ENCODE peak calls at places on chromosomes 1 and 21, in six cellular contexts. E, I, S, N, B and A are unnamed samples.

GRCh38 chr1:67635055-67635809 is 49.8 kb upstream of the GADD45A start:
- DNase-seq in E (no peak), I (no peak), S (no peak), N (no peak), B (no peak), A (no peak)

GRCh38 chr1:155455588-155456195 is 106.9 kb downstream of the ASH1L start:
- DNase-seq in E (peak; percentile 46), I (no peak), S (peak; percentile 55), N (no peak), B (no peak), A (peak; percentile 65)

GRCh38 chr1:236705771-236706565 is 19.7 kb downstream of the ACTN2 start:
- DNase-seq in E (no peak), I (no peak), S (no peak), N (no peak), B (no peak), A (no peak)

GRCh38 chr1:39396671-39397070 is 94.8 kb upstream of the BMP8A start:
- DNase-seq in E (no peak), I (no peak), S (no peak), N (no peak), B (no peak), A (no peak)

GRCh38 chr1:228378453-228379164 is 28.0 kb downstream of the TRIM11 start:
- DNase-seq in E (peak; percentile 69), I (peak; percentile 88), S (peak; percentile 83), N (peak; percentile 95), B (peak; percentile 87), A (peak; percentile 89)

GRCh38 chr1:214337015-214337414 is 56.1 kb downstream of the SMYD2 start:
- DNase-seq in E (no peak), I (no peak), S (no peak), N (no peak), B (no peak), A (no peak)

GRCh38 chr1:150106331-150106730 is 38.8 kb downstream of the VPS45 start:
- DNase-seq in E (peak; percentile 29), I (no peak), S (no peak), N (peak; percentile 8), B (no peak), A (no peak)

GRCh38 chr21:28550057-28550825 is 442.4 kb downstream of the LTN1 start:
- DNase-seq in E (peak; percentile 11), I (no peak), S (no peak), N (no peak), B (no peak), A (no peak)

GRCh38 chr1:201025571-201026002 is 2.1 kb upstream of the KIF21B start:
- DNase-seq in E (peak; percentile 79), I (no peak), S (peak; percentile 56), N (peak; percentile 70), B (peak; percentile 58), A (peak; percentile 61)

GRCh38 chr1:4034318-4034887 is 134.3 kb upstream of the C1orf174 start:
- DNase-seq in E (no peak), I (no peak), S (no peak), N (no peak), B (no peak), A (no peak)

GRCh38 chr1:180912211-180912800 is 391 bp upstream of the KIAA1614 start:
- DNase-seq in E (peak; percentile 34), I (peak; percentile 60), S (peak; percentile 82), N (peak; percentile 79), B (no peak), A (peak; percentile 57)

GRCh38 chr1:153397056-153397923 is 6.4 kb upstream of the S100A8 start:
- DNase-seq in E (no peak), I (no peak), S (no peak), N (no peak), B (no peak), A (no peak)

GRCh38 chr1:15523922-15524282 is at the start of gene CASP9:
- DNase-seq in E (peak; percentile 43), I (no peak), S (no peak), N (no peak), B (no peak), A (no peak)

GRCh38 chr1:111818081-111818480 is 62.4 kb downstream of the DDX20 start:
- DNase-seq in E (no peak), I (no peak), S (no peak), N (no peak), B (no peak), A (no peak)

GRCh38 chr1:117318011-117318410 is 49.2 kb upstream of the MAN1A2 start:
- DNase-seq in E (no peak), I (no peak), S (no peak), N (no peak), B (no peak), A (no peak)

GRCh38 chr1:197868751-197869501 is 33.5 kb upstream of the C1orf53 start:
- DNase-seq in E (peak; percentile 70), I (peak; percentile 49), S (peak; percentile 76), N (peak; percentile 87), B (peak; percentile 34), A (peak; percentile 69)

GRCh38 chr1:193589597-193590040 is 403.2 kb upstream of the B3GALT2 start:
- DNase-seq in E (peak; percentile 62), I (no peak), S (no peak), N (no peak), B (no peak), A (peak; percentile 39)

GRCh38 chr1:193590102-193590501 is 403.7 kb upstream of the B3GALT2 start:
- DNase-seq in E (no peak), I (no peak), S (no peak), N (no peak), B (no peak), A (no peak)

GRCh38 chr1:193592325-193592724 is 405.9 kb upstream of the B3GALT2 start:
- DNase-seq in E (no peak), I (no peak), S (no peak), N (no peak), B (no peak), A (no peak)

DNA sequence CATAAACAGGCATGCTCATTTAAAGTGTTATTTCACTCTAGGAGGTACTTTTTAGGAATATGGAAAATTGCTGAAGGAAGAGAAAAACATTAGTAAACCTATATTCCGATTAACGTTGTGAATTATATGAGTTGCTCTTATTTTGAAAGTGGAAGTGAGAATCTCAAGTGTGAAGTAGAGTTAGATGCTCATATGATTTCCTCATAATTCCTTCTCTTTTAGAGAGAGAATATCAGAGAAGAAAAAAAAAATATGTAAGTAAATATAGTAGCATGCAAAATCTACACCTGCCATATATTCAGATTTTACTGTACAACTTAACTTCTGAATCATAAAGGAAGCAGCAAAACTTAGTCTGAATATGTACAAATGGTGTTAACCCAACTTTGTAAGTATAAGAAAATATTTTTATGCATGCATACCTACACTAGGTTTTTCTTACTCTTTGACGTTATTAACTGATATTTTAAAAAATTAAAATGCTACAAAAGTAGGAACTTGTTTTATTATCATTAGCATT is 407.0 kb upstream of the B3GALT2 start:
- DNase-seq in E (no peak), I (no peak), S (no peak), N (no peak), B (no peak), A (no peak)
- H3K4me2 ChIP-seq in E (no peak overlapping the region), I (no peak overlapping the region), S (no peak overlapping the region), N (peak overlapping the region; percentile 68), B (no peak overlapping the region), A (no peak overlapping the region)

GRCh38 chr1:147080013-147080661 is 92.1 kb downstream of the PRKAB2 start:
- DNase-seq in E (no peak), I (no peak), S (no peak), N (peak; percentile 57), B (no peak), A (no peak)

GRCh38 chr1:147080671-147081394 is 91.4 kb downstream of the PRKAB2 start:
- DNase-seq in E (no peak), I (no peak), S (no peak), N (peak; percentile 73), B (no peak), A (no peak)

GRCh38 chr1:147077936-147078605 is 94.2 kb downstream of the PRKAB2 start:
- DNase-seq in E (no peak), I (no peak), S (no peak), N (peak; percentile 62), B (no peak), A (no peak)

GRCh38 chr1:147078606-147079399 is 93.5 kb downstream of the PRKAB2 start:
- DNase-seq in E (no peak), I (no peak), S (no peak), N (peak; percentile 40), B (no peak), A (no peak)

DNA sequence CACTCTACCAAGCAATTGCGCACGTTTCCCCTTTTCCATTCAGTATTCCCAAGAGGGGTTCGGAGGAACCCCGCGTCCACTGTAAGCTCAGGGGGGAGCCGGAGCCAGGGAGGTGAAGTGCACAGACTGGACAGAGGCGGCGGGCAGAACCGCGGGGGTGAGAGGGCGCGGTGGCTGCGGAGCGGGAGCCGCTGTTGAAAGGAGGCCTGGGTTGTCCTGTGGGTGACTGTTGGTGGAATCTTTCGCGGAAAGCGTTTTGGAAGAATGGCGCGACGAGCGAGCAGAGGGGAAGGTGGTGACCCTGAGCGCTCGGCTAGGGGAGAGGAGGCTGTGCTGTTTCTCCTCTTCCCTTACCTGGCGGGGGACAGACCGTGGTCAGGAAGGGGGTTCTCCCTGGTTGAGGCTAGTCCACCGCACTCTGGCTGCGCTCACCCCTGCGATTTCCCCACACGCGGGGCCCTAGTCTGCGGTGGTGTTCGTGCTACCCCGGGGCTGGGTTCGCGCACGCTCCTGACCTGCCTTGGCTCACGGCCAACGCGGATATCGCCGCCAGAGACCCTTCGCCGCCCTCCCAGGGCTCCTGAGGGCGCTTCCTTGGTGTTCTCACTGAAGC is 92.8 kb downstream of the PRKAB2 start:
- DNase-seq in E (no peak), I (no peak), S (no peak), N (peak; percentile 30), B (no peak), A (no peak)
- H3K4me2 ChIP-seq in E (no peak overlapping the region), I (no peak overlapping the region), S (no peak overlapping the region), N (peak overlapping the region; percentile 87), B (no peak overlapping the region), A (no peak overlapping the region)

GRCh38 chr1:24748191-24749121 is 3.2 kb downstream of the CLIC4 start:
- DNase-seq in E (no peak), I (no peak), S (no peak), N (no peak), B (no peak), A (no peak)
- H3K4me2 ChIP-seq in E (peak overlapping the region; percentile 75), I (peak overlapping the region; percentile 80), S (peak overlapping the region; percentile 52), N (peak overlapping the region; percentile 88), B (peak overlapping the region; percentile 39), A (peak overlapping the region; percentile 81)

DNA sequence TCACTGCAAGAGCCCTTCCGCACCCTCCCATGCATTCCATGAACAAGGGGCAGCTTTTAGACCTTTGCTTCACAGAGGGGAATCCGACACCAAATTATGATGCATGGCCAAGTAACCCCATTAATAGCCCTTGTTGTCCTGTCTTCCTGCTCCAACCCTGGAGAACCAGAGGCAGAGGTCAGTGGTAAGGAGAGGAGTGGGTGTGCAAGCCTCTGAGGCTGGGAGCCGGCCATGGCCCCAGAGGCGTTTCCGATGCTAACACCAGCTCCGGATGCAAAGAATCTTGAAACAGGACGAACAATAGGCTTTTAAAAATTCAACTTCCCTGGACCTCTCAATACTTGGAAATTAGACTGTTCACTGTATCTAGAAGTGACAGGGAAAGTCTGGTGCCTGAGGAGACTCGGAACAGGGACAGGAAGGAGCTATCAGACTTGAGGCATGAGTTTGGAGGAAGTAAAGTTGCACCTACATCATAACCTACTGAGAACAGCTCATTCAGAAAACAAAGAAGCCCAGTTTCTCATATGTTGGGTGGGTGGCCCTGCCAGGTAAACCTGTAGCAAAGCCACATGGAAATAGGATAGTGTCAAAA is 101.2 kb upstream of the ERG start:
- DNase-seq in E (no peak), I (no peak), S (no peak), N (no peak), B (no peak), A (no peak)
- H3K4me2 ChIP-seq in E (no peak overlapping the region), I (no peak overlapping the region), S (no peak overlapping the region), N (no peak overlapping the region), B (no peak overlapping the region), A (no peak overlapping the region)

GRCh38 chr1:108779455-108779854 is 33.0 kb downstream of the STXBP3 start:
- DNase-seq in E (no peak), I (no peak), S (no peak), N (no peak), B (no peak), A (no peak)
- H3K4me2 ChIP-seq in E (no peak overlapping the region), I (no peak overlapping the region), S (no peak overlapping the region), N (no peak overlapping the region), B (no peak overlapping the region), A (no peak overlapping the region)